ENCODE peak calls at places on chromosomes 5 and 9, in seven cellular contexts. B, F, G, Z, U, Q and T are unnamed samples.

GRCh38 chr5:14268236-14268701 is 125.1 kb downstream of the TRIO start:
- DNase-seq in Z (no peak), B (no peak), G (no peak), U (no peak), F (no peak), Q (peak; percentile 99), T (no peak)

GRCh38 chr5:79771387-79771786 is 81.8 kb downstream of the CMYA5 start:
- DNase-seq in Z (no peak), F (no peak), B (no peak), U (no peak), Q (no peak), G (no peak), T (no peak)

GRCh38 chr9:16526380-16526779 is 344.1 kb downstream of the BNC2 start:
- DNase-seq in Q (peak; percentile 55), B (no peak), F (no peak), U (no peak), G (no peak), Z (no peak), T (no peak)

GRCh38 chr9:127525426-127526188 is 74.3 kb downstream of the LRSAM1 start:
- DNase-seq in Q (peak; percentile 56), U (no peak), F (no peak), G (no peak), Z (peak; percentile 17), B (no peak), T (no peak)

GRCh38 chr5:14859980-14860379 is 11.6 kb downstream of the ANKH start:
- DNase-seq in U (no peak), B (no peak), F (no peak), Q (no peak), Z (no peak), G (no peak), T (no peak)

GRCh38 chr5:31365776-31366175 is 166.1 kb downstream of the DROSHA start:
- DNase-seq in Q (no peak), Z (no peak), G (no peak), F (no peak), U (no peak), B (no peak), T (no peak)

GRCh38 chr9:133492061-133493021 is 13.4 kb upstream of the SLC2A6 start:
- DNase-seq in Z (peak; percentile 61), F (no peak), Q (no peak), B (peak; percentile 24), U (no peak), G (no peak), T (no peak)

GRCh38 chr9:8251566-8251965 is 452.0 kb upstream of the DMAC1 start:
- DNase-seq in Q (no peak), U (no peak), G (no peak), B (no peak), F (no peak), Z (no peak), T (no peak)

GRCh38 chr9:87556821-87557220 is 59.2 kb downstream of the DAPK1 start:
- DNase-seq in Z (no peak), Q (no peak), U (no peak), G (no peak), B (no peak), F (no peak), T (no peak)

DNA sequence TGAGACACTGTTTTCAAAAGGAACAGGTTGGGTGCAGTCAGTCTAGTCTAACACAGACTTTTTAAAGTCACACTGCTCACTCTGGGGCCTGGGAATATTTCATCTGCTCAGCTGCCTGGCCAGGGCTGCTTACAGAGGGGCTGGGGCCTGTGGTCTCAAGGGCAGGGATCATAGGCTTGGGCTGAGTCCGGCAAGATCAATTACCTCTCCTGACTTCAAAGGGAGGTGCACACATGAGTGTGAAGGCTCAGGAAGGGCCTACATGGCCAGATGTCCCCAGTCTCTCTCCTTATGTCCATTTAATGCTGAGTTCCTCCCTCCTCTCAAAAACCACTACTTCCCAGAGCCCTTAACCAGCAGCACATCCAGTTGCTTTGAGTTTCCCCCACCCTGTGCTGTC is 247.2 kb downstream of the HSPA4 start:
- DNase-seq in F (no peak), Z (no peak), G (no peak), U (no peak), B (no peak), Q (no peak), T (no peak)
- H3K4me1 ChIP-seq in F (no peaks in the 10 kb centered on the region), Z (no peaks in the 10 kb centered on the region), G (no peaks in the 10 kb centered on the region), U (no peaks in the 10 kb centered on the region), B (no peaks in the 10 kb centered on the region), Q (no peaks in the 10 kb centered on the region), T (no peaks in the 10 kb centered on the region)

DNA sequence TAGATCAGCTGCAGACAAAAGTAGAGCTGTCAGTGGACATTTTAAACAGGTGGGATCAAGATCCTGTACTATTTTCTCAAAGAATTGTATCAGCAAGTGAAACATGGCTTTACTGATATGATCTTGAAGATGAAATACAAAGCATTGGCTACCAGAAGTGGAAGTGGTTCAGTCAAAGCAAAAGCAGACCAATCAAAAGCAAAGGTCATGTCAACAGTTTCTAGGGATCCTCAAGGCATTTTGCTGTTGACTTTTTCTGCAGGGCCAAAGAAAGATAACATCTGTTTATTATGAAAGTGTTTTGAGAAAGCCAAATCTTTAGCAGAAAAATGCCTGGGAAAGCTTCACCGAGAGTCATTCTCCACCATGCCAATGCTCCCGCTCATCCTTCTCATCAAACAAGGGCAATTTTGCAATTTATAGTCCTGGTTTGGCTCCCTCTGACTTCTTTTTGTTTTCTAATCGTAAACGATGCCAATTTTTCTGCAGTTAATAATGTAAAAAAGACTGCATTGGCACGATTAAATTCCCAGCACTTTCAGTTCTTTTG is 90.3 kb upstream of the ACO1 start:
- DNase-seq in U (no peak), Q (no peak), B (no peak), F (no peak), Z (no peak), G (no peak), T (no peak)
- H3K4me3 ChIP-seq in U (no peak overlapping the region), Q (no peak overlapping the region), B (no peak overlapping the region), F (no peak overlapping the region), Z (no peak overlapping the region), G (no peak overlapping the region), T (no peak overlapping the region)

GRCh38 chr5:124919752-124920151 is 173.3 kb upstream of the ZNF608 start:
- DNase-seq in G (no peak), F (no peak), B (no peak), Z (no peak), U (no peak), Q (no peak), T (no peak)

GRCh38 chr5:124920909-124921666 is 174.6 kb upstream of the ZNF608 start:
- DNase-seq in Z (no peak), B (no peak), G (no peak), U (no peak), Q (no peak), F (no peak), T (no peak)

GRCh38 chr5:124921694-124922093 is 175.3 kb upstream of the ZNF608 start:
- DNase-seq in G (no peak), Z (no peak), B (no peak), F (no peak), U (no peak), Q (peak; percentile 34), T (no peak)

GRCh38 chr5:124918618-124919017 is 172.2 kb upstream of the ZNF608 start:
- DNase-seq in B (no peak), U (no peak), Z (no peak), Q (no peak), G (no peak), F (no peak), T (no peak)

GRCh38 chr5:124919076-124919475 is 172.6 kb upstream of the ZNF608 start:
- DNase-seq in Q (no peak), U (no peak), B (no peak), F (no peak), G (no peak), Z (no peak), T (no peak)
- H3K4me1 ChIP-seq in Q (peaks cover 7% of the 10 kb centered on the region), U (no peaks in the 10 kb centered on the region), B (peaks cover 3% of the 10 kb centered on the region), F (peaks cover 30% of the 10 kb centered on the region), G (no peaks in the 10 kb centered on the region), Z (no peaks in the 10 kb centered on the region), T (no peaks in the 10 kb centered on the region)

GRCh38 chr5:176812269-176813259 is 2.2 kb downstream of the UNC5A start:
- DNase-seq in F (no peak), U (no peak), G (no peak), Q (no peak), Z (no peak), B (no peak), T (no peak)

GRCh38 chr5:176810084-176810597 is at the start of gene UNC5A:
- DNase-seq in Z (no peak), G (no peak), F (no peak), U (no peak), Q (peak; percentile 51), B (peak; percentile 31), T (no peak)

GRCh38 chr5:176806137-176806536 is 4.2 kb upstream of the UNC5A start:
- DNase-seq in Q (peak; percentile 41), B (no peak), Z (no peak), F (no peak), G (no peak), U (no peak), T (no peak)

GRCh38 chr5:176810687-176811501 is 535 bp downstream of the UNC5A start:
- DNase-seq in Q (no peak), F (no peak), G (no peak), B (no peak), Z (no peak), U (no peak), T (no peak)

GRCh38 chr5:176809544-176810083 is 745 bp upstream of the UNC5A start:
- DNase-seq in G (no peak), Q (no peak), U (no peak), Z (no peak), B (no peak), F (no peak), T (no peak)
- H3K4me3 ChIP-seq in G (no peak overlapping the region), Q (peak overlapping the region; percentile 55), U (peak overlapping the region; percentile 30), Z (no peak overlapping the region), B (no peak overlapping the region), F (no peak overlapping the region), T (peak overlapping the region; percentile 59)

GRCh38 chr5:39678533-39678932 is 253.8 kb upstream of the DAB2 start:
- DNase-seq in U (no peak), B (no peak), F (no peak), Q (peak; percentile 74), Z (no peak), G (no peak), T (no peak)
- H3K4me1 ChIP-seq in U (no peaks in the 10 kb centered on the region), B (no peaks in the 10 kb centered on the region), F (no peaks in the 10 kb centered on the region), Q (peaks cover 25% of the 10 kb centered on the region), Z (no peaks in the 10 kb centered on the region), G (no peaks in the 10 kb centered on the region), T (no peaks in the 10 kb centered on the region)